ENCODE peak calls at places on chromosomes 7 and 10, in four cellular contexts. One of them, this sample, is unnamed.

GRCh38 chr10:22345301-22346086 is at the start of gene SPAG6:
- DNase-seq in GM12878: no peak
- DNase-seq in transverse colon: peak; percentile 55
- DNase-seq in esophagus muscularis mucosa: no peak
- DNase-seq in this sample: no peak

GRCh38 chr7:32539917-32540544 is 44.7 kb downstream of the AVL9 start:
- DNase-seq in transverse colon: no peak
- DNase-seq in GM12878: no peak
- DNase-seq in esophagus muscularis mucosa: no peak
- DNase-seq in this sample: no peak

GRCh38 chr7:106744507-106745180 is 83.7 kb upstream of the CCDC71L start:
- DNase-seq in GM12878: no peak
- DNase-seq in esophagus muscularis mucosa: no peak
- DNase-seq in transverse colon: no peak
- DNase-seq in this sample: no peak

GRCh38 chr10:34522542-34522941 is 292.6 kb downstream of the PARD3 start:
- DNase-seq in esophagus muscularis mucosa: no peak
- DNase-seq in GM12878: no peak
- DNase-seq in transverse colon: no peak
- DNase-seq in this sample: no peak

GRCh38 chr7:93301736-93302135 is 69.6 kb downstream of the VPS50 start:
- DNase-seq in esophagus muscularis mucosa: no peak
- DNase-seq in transverse colon: no peak
- DNase-seq in GM12878: no peak
- DNase-seq in this sample: no peak

GRCh38 chr7:136890379-136890778 is 21.9 kb downstream of the CHRM2 start:
- DNase-seq in GM12878: no peak
- DNase-seq in transverse colon: no peak
- DNase-seq in esophagus muscularis mucosa: no peak
- DNase-seq in this sample: no peak

GRCh38 chr7:128151646-128152045 is 89.4 kb upstream of the LEP start:
- DNase-seq in GM12878: no peak
- DNase-seq in transverse colon: no peak
- DNase-seq in esophagus muscularis mucosa: no peak
- DNase-seq in this sample: no peak

GRCh38 chr10:91462423-91462822 is 52.3 kb downstream of the HECTD2 start:
- DNase-seq in transverse colon: no peak
- DNase-seq in GM12878: no peak
- DNase-seq in esophagus muscularis mucosa: no peak
- DNase-seq in this sample: no peak

GRCh38 chr10:787933-788651 is 98.6 kb upstream of the DIP2C start:
- DNase-seq in transverse colon: no peak
- DNase-seq in esophagus muscularis mucosa: peak; percentile 75
- DNase-seq in GM12878: no peak
- DNase-seq in this sample: peak; percentile 87

GRCh38 chr7:65269150-65269856 is 104.4 kb upstream of the ZNF92 start:
- DNase-seq in esophagus muscularis mucosa: no peak
- DNase-seq in transverse colon: no peak
- DNase-seq in GM12878: peak; percentile 73
- DNase-seq in this sample: no peak

GRCh38 chr7:33062023-33062781 is at the start of gene NT5C3A:
- DNase-seq in transverse colon: peak; percentile 52
- DNase-seq in GM12878: no peak
- DNase-seq in esophagus muscularis mucosa: no peak
- DNase-seq in this sample: no peak

GRCh38 chr7:150507947-150508602 is 6.6 kb upstream of the GIMAP7 start:
- DNase-seq in GM12878: no peak
- DNase-seq in esophagus muscularis mucosa: no peak
- DNase-seq in transverse colon: no peak
- DNase-seq in this sample: no peak

GRCh38 chr7:142812437-142813215 is 41.9 kb downstream of the PRSS2 start:
- DNase-seq in transverse colon: no peak
- DNase-seq in esophagus muscularis mucosa: no peak
- DNase-seq in GM12878: no peak
- DNase-seq in this sample: no peak

GRCh38 chr7:106243893-106244292 is 40.9 kb downstream of the NAMPT start:
- DNase-seq in esophagus muscularis mucosa: no peak
- DNase-seq in GM12878: no peak
- DNase-seq in transverse colon: no peak
- DNase-seq in this sample: no peak

GRCh38 chr7:34260282-34260681 is 354.9 kb downstream of the BMPER start:
- DNase-seq in transverse colon: no peak
- DNase-seq in esophagus muscularis mucosa: no peak
- DNase-seq in GM12878: no peak
- DNase-seq in this sample: no peak

GRCh38 chr10:90587081-90587491 is 270.8 kb downstream of the HTR7 start:
- DNase-seq in GM12878: no peak
- DNase-seq in esophagus muscularis mucosa: no peak
- DNase-seq in transverse colon: no peak
- DNase-seq in this sample: no peak

GRCh38 chr10:119428789-119429188 is 113.7 kb downstream of the RGS10 start:
- DNase-seq in transverse colon: no peak
- DNase-seq in GM12878: no peak
- DNase-seq in esophagus muscularis mucosa: no peak
- DNase-seq in this sample: no peak

GRCh38 chr10:117590516-117590915 is 48.0 kb downstream of the EMX2 start:
- DNase-seq in esophagus muscularis mucosa: no peak
- DNase-seq in GM12878: no peak
- DNase-seq in transverse colon: no peak
- DNase-seq in this sample: no peak

GRCh38 chr10:76311752-76312699 is 880.6 kb downstream of the LRMDA start:
- DNase-seq in transverse colon: no peak
- DNase-seq in GM12878: no peak
- DNase-seq in esophagus muscularis mucosa: no peak
- DNase-seq in this sample: no peak

GRCh38 chr7:158255156-158255555 is 332.5 kb downstream of the PTPRN2 start:
- DNase-seq in esophagus muscularis mucosa: no peak
- DNase-seq in GM12878: no peak
- DNase-seq in transverse colon: no peak
- DNase-seq in this sample: no peak

GRCh38 chr10:60029441-60029840 is 123.1 kb upstream of the CCDC6 start:
- DNase-seq in transverse colon: no peak
- DNase-seq in esophagus muscularis mucosa: no peak
- DNase-seq in GM12878: no peak
- DNase-seq in this sample: no peak

GRCh38 chr10:771647-772046 is 82.2 kb upstream of the DIP2C start:
- DNase-seq in esophagus muscularis mucosa: peak; percentile 89
- DNase-seq in GM12878: no peak
- DNase-seq in transverse colon: no peak
- DNase-seq in this sample: peak; percentile 61

GRCh38 chr7:54792383-54792782 is 33.4 kb upstream of the SEC61G start:
- DNase-seq in transverse colon: no peak
- DNase-seq in esophagus muscularis mucosa: no peak
- DNase-seq in GM12878: no peak
- DNase-seq in this sample: no peak

GRCh38 chr7:137961200-137962177 is 40.4 kb downstream of the CREB3L2 start:
- DNase-seq in esophagus muscularis mucosa: no peak
- DNase-seq in GM12878: no peak
- DNase-seq in transverse colon: no peak
- DNase-seq in this sample: no peak

GRCh38 chr7:34445653-34446052 is 212.4 kb upstream of the NPSR1 start:
- DNase-seq in GM12878: no peak
- DNase-seq in transverse colon: no peak
- DNase-seq in esophagus muscularis mucosa: no peak
- DNase-seq in this sample: no peak

GRCh38 chr7:124762611-124763143 is 2.9 kb downstream of the GPR37 start:
- DNase-seq in GM12878: no peak
- DNase-seq in esophagus muscularis mucosa: no peak
- DNase-seq in transverse colon: peak; percentile 25
- DNase-seq in this sample: no peak

GRCh38 chr7:142365410-142365842 is 107.6 kb upstream of the PRSS58 start:
- DNase-seq in GM12878: no peak
- DNase-seq in esophagus muscularis mucosa: no peak
- DNase-seq in transverse colon: no peak
- DNase-seq in this sample: no peak

GRCh38 chr10:89327803-89328441 is at the start of gene IFIT3:
- DNase-seq in transverse colon: peak; percentile 52
- DNase-seq in esophagus muscularis mucosa: no peak
- DNase-seq in GM12878: peak; percentile 62
- DNase-seq in this sample: no peak

GRCh38 chr10:130985158-130985753 is 326.3 kb downstream of the TCERG1L start:
- DNase-seq in GM12878: no peak
- DNase-seq in transverse colon: no peak
- DNase-seq in esophagus muscularis mucosa: peak; percentile 80
- DNase-seq in this sample: no peak

GRCh38 chr7:51162724-51163329 is 153.8 kb downstream of the COBL start:
- DNase-seq in transverse colon: peak; percentile 77
- DNase-seq in GM12878: peak; percentile 32
- DNase-seq in esophagus muscularis mucosa: peak; percentile 94
- DNase-seq in this sample: no peak

DNA sequence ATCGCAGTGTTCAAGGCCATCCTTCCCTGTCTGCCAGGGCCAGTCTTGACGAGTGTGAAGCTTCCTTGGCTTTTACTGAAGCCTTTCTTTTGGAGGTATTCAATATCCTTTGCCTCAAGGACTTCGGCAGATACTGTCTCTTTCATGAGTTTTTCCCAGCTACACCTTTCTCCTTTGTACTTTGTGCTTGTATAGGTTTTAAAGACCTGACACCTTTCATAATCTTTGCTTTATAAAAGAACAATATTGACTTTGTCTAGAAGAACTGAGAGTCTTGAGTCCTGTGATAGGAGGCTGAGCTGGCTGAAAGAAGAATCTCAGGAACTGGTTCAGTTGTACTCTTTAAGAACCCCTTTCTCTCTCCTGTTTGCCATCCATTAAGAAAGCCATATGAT is 41.3 kb upstream of the CC2D2B start:
- DNase-seq in GM12878: no peak
- DNase-seq in transverse colon: no peak
- DNase-seq in esophagus muscularis mucosa: no peak
- DNase-seq in this sample: no peak
- H3K4me1 ChIP-seq in GM12878: peaks cover 9% of the 10 kb centered on the region
- H3K4me1 ChIP-seq in transverse colon: no peaks in the 10 kb centered on the region
- H3K4me1 ChIP-seq in esophagus muscularis mucosa: no peaks in the 10 kb centered on the region
- H3K4me1 ChIP-seq in this sample: no peaks in the 10 kb centered on the region

GRCh38 chr7:100889761-100890639 is 485 bp upstream of the UFSP1 start:
- DNase-seq in GM12878: peak; percentile 73
- DNase-seq in esophagus muscularis mucosa: peak; percentile 97
- DNase-seq in transverse colon: peak; percentile 95
- DNase-seq in this sample: no peak
- TF ChIP-seq POLR2A in GM12878: peak; percentile 36
- TF ChIP-seq POLR2A in esophagus muscularis mucosa: no peak
- TF ChIP-seq POLR2A in transverse colon: peak; percentile 80
- TF ChIP-seq POLR2A in this sample: peak; percentile 84

GRCh38 chr7:94655884-94656657 is at the start of gene SGCE:
- DNase-seq in GM12878: peak; percentile 28
- DNase-seq in transverse colon: peak; percentile 64
- DNase-seq in esophagus muscularis mucosa: no peak
- DNase-seq in this sample: no peak

GRCh38 chr7:94660006-94660405 is 4.1 kb upstream of the SGCE start:
- DNase-seq in GM12878: no peak
- DNase-seq in transverse colon: no peak
- DNase-seq in esophagus muscularis mucosa: no peak
- DNase-seq in this sample: no peak

GRCh38 chr7:94656925-94657731 is 1.2 kb upstream of the SGCE start:
- DNase-seq in esophagus muscularis mucosa: peak; percentile 83
- DNase-seq in transverse colon: no peak
- DNase-seq in GM12878: no peak
- DNase-seq in this sample: no peak

GRCh38 chr7:94656658-94656924 is 658 bp upstream of the SGCE start:
- DNase-seq in GM12878: no peak
- DNase-seq in esophagus muscularis mucosa: no peak
- DNase-seq in transverse colon: no peak
- DNase-seq in this sample: no peak

GRCh38 chr7:94657771-94658693 is 2.1 kb upstream of the SGCE start:
- DNase-seq in esophagus muscularis mucosa: peak; percentile 95
- DNase-seq in transverse colon: peak; percentile 96
- DNase-seq in GM12878: peak; percentile 83
- DNase-seq in this sample: no peak
- TF ChIP-seq POLR2AphosphoS5 in esophagus muscularis mucosa: peak; percentile 46
- TF ChIP-seq POLR2AphosphoS5 in transverse colon: no peak
- TF ChIP-seq POLR2AphosphoS5 in GM12878: no peak
- TF ChIP-seq POLR2AphosphoS5 in this sample: peak; percentile 49

GRCh38 chr10:71632200-71632820 is 87.3 kb downstream of the C10orf105 start:
- DNase-seq in GM12878: no peak
- DNase-seq in transverse colon: no peak
- DNase-seq in esophagus muscularis mucosa: no peak
- DNase-seq in this sample: no peak

GRCh38 chr10:71632896-71633600 is 86.5 kb downstream of the C10orf105 start:
- DNase-seq in GM12878: no peak
- DNase-seq in transverse colon: no peak
- DNase-seq in esophagus muscularis mucosa: no peak
- DNase-seq in this sample: no peak

GRCh38 chr10:71634531-71635164 is 84.9 kb downstream of the C10orf105 start:
- DNase-seq in GM12878: no peak
- DNase-seq in esophagus muscularis mucosa: no peak
- DNase-seq in transverse colon: peak; percentile 60
- DNase-seq in this sample: no peak

GRCh38 chr10:71635251-71635866 is 84.2 kb downstream of the C10orf105 start:
- DNase-seq in esophagus muscularis mucosa: no peak
- DNase-seq in transverse colon: no peak
- DNase-seq in GM12878: no peak
- DNase-seq in this sample: no peak

DNA sequence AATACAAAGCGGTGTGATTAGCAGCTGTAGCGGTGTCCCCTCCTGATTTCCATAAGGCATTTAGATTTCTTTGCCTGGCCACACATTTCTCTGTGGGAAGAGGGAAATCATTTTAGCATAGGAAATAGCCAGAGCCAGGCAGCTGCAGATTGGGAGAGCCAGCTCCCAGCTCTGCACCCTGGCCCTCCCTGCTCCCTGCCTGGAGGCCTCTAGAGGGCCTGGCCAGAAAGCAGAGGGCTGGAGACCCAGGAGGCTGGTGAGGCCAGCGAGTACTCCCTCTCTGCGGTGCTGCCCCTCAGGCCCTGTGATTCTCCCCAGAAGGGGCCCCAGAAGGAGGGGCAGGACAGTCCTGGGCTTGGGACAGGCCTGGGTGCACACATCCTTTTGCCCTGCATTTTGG is 85.6 kb downstream of the C10orf105 start:
- DNase-seq in esophagus muscularis mucosa: no peak
- DNase-seq in transverse colon: no peak
- DNase-seq in GM12878: no peak
- DNase-seq in this sample: no peak
- H3K4me1 ChIP-seq in esophagus muscularis mucosa: peaks cover 6% of the 10 kb centered on the region
- H3K4me1 ChIP-seq in transverse colon: peaks cover 44% of the 10 kb centered on the region
- H3K4me1 ChIP-seq in GM12878: peaks cover 3% of the 10 kb centered on the region
- H3K4me1 ChIP-seq in this sample: no peaks in the 10 kb centered on the region

This sample was measured in vagina.